ENCODE peak calls at places on chromosome 13, in eight cellular contexts. E is body of pancreas, Z is heart left ventricle, C is ovary, Y is Peyer's patch, Q is A549, F is right lobe of liver, W is IMR-90. L is an unnamed sample. For H3K4me1, the result is how much of the 10 kb centered on the place peaks cover.

GRCh38 chr13:20714161-20714560 is 10.7 kb downstream of the IL17D start:
- DNase-seq in E (no peak), Z (no peak), C (no peak), Y (no peak), Q (no peak), F (no peak), W (no peak), L (no peak)

GRCh38 chr13:75341025-75341424 is 140.9 kb downstream of the TBC1D4 start:
- DNase-seq in E (no peak), Z (no peak), C (no peak), Y (no peak), Q (no peak), F (no peak), W (no peak), L (no peak)

GRCh38 chr13:40161008-40161694 is 505.3 kb downstream of the FOXO1 start:
- DNase-seq in E (no peak), Z (no peak), C (no peak), Y (no peak), Q (no peak), F (no peak), W (no peak), L (no peak)

GRCh38 chr13:27270594-27271520 is at the start of gene RASL11A:
- DNase-seq in E (peak), Z (peak), C (peak), Y (peak), Q (peak), F (peak), W (peak), L (peak)

GRCh38 chr13:75485286-75486062 is 3.5 kb upstream of the TBC1D4 start:
- DNase-seq in E (no peak), Z (no peak), C (no peak), Y (no peak), Q (peak), F (no peak), W (peak), L (no peak)

GRCh38 chr13:39016789-39017188 is 21.1 kb downstream of the PROSER1 start:
- DNase-seq in E (peak), Z (no peak), C (no peak), Y (no peak), Q (peak), F (no peak), W (peak), L (no peak)

GRCh38 chr13:87680298-87680697 is 9.1 kb downstream of the SLITRK5 start:
- DNase-seq in E (no peak), Z (no peak), C (no peak), Y (no peak), Q (peak), F (no peak), W (no peak), L (no peak)

GRCh38 chr13:100176781-100177389 is 88.0 kb downstream of the PCCA start:
- DNase-seq in E (no peak), Z (no peak), C (no peak), Y (no peak), Q (no peak), F (no peak), W (peak), L (no peak)

GRCh38 chr13:39037410-39037879 is 444 bp downstream of the PROSER1 start:
- DNase-seq in E (no peak), Z (no peak), C (no peak), Y (no peak), Q (no peak), F (no peak), W (no peak), L (no peak)

GRCh38 chr13:59398661-59399060 is 765.1 kb downstream of the DIAPH3 start:
- DNase-seq in E (no peak), Z (no peak), C (no peak), Y (no peak), Q (no peak), F (no peak), W (no peak), L (no peak)

GRCh38 chr13:39330504-39330903 is 272.5 kb downstream of the LHFPL6 start:
- DNase-seq in E (no peak), Z (no peak), C (no peak), Y (no peak), Q (no peak), F (no peak), W (no peak), L (no peak)

GRCh38 chr13:26605845-26606244 is 48.4 kb downstream of the WASF3 start:
- DNase-seq in E (no peak), Z (no peak), C (no peak), Y (no peak), Q (peak), F (peak), W (no peak), L (no peak)

GRCh38 chr13:113947321-113948033 is 26.4 kb downstream of the C13orf46 start:
- DNase-seq in E (peak), Z (peak), C (peak), Y (peak), Q (peak), F (no peak), W (peak), L (peak)

GRCh38 chr13:37484056-37484455 is 114.5 kb downstream of the POSTN start:
- DNase-seq in E (no peak), Z (no peak), C (no peak), Y (no peak), Q (no peak), F (no peak), W (no peak), L (no peak)

GRCh38 chr13:106498571-106498970 is 36.9 kb downstream of the EFNB2 start:
- DNase-seq in E (no peak), Z (no peak), C (no peak), Y (no peak), Q (no peak), F (no peak), W (no peak), L (no peak)

GRCh38 chr13:106566682-106567420 is 1.1 kb downstream of the ARGLU1 start:
- DNase-seq in E (peak), Z (peak), C (peak), Y (no peak), Q (peak), F (peak), W (peak), L (peak)

DNA sequence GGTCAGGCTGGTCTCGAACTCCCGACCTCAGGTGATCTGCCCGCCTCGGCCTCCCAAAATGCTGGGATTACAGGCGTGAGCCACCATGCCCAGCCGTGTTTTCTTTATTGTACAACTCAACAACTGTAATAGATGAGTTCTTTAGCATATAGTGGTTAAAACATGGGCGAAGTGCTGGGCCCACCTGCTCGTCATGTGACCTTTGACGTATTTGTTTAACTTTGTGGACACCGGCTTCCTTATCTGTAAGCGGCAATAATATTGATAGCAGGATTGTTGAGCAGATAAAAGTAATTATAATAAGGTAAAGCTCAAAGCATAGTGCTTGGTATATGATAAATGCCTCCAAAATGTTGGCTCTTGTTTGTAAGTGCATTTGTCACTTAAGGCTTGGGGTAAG is 460.3 kb downstream of the KLF12 start:
- DNase-seq in E (no peak), Z (no peak), C (no peak), Y (peak), Q (no peak), F (no peak), W (no peak), L (no peak)
- H3K4me1 ChIP-seq in E (under half), Z (under half), C (under half), Y (under half), Q (under half), F (under half), W (under half), L (under half)

GRCh38 chr13:94601446-94602431 is at the start of gene GPR180:
- DNase-seq in E (peak), Z (peak), C (peak), Y (peak), Q (peak), F (peak), W (peak), L (peak)
- TF ChIP-seq POLR2A in E (peak), Z (no peak), C (peak), Y (peak), Q (peak), F (peak), W (peak), L (peak)

DNA sequence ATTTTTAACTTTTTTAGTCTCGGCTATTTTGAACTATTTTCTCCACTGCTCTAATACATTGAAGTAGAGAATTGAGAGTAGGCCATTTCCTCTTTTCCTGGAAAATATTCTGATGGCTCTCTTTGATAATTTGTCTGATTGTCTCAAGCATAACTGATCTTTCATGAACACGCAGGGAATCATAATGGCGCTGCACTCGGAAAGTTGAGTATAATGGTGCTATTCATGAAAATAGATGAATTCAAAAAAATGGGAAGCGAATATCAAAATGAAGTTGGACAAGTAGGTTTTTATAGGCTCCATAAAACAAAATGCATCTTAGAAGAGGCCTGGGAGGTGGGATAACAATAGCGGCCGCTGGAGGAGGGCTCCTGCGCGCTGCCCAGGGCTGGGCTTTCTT is 29.0 kb downstream of the COL4A2 start:
- DNase-seq in E (no peak), Z (no peak), C (no peak), Y (no peak), Q (no peak), F (no peak), W (no peak), L (no peak)
- H3K4me1 ChIP-seq in E (under half), Z (half or more), C (under half), Y (under half), Q (under half), F (under half), W (half or more), L (half or more)

GRCh38 chr13:98571955-98572662 is 4.8 kb downstream of the STK24 start:
- DNase-seq in E (no peak), Z (no peak), C (no peak), Y (peak), Q (no peak), F (no peak), W (peak), L (no peak)
- TF ChIP-seq POLR2A in E (no peak), Z (no peak), C (no peak), Y (peak), Q (no peak), F (no peak), W (no peak), L (no peak)

DNA sequence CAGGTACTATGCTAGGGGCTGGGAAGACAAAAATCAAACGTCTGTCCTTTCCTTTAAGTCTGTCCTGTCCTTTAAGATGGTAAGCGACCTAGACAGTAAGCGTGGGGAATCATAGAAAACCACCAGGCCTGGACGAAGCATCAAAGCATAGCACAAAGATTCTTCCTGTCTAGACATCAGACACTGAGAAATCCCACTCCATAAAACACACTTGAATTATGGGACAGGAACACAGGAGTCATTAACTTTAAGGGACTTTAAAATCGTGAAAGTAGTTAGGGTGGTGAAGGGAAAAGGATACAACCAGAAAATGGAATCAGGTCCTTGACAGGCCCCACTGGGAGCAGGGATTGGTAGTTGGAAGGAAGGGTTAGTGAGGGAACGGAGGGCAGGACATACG is 31.7 kb upstream of the C1QTNF9 start:
- DNase-seq in E (no peak), Z (no peak), C (peak), Y (no peak), Q (no peak), F (no peak), W (no peak), L (no peak)
- H3K4me1 ChIP-seq in E (under half), Z (under half), C (under half), Y (under half), Q (under half), F (under half), W (under half), L (under half)

GRCh38 chr13:23842406-23842805 is 46.8 kb downstream of the MIPEP start:
- DNase-seq in E (no peak), Z (no peak), C (no peak), Y (no peak), Q (no peak), F (no peak), W (no peak), L (no peak)

GRCh38 chr13:23848019-23848418 is 41.2 kb downstream of the MIPEP start:
- DNase-seq in E (no peak), Z (no peak), C (no peak), Y (no peak), Q (no peak), F (no peak), W (no peak), L (no peak)

GRCh38 chr13:23847545-23847944 is 41.7 kb downstream of the MIPEP start:
- DNase-seq in E (no peak), Z (no peak), C (no peak), Y (no peak), Q (no peak), F (no peak), W (no peak), L (no peak)

GRCh38 chr13:23844132-23844531 is 45.1 kb downstream of the MIPEP start:
- DNase-seq in E (no peak), Z (no peak), C (no peak), Y (no peak), Q (no peak), F (no peak), W (no peak), L (no peak)

DNA sequence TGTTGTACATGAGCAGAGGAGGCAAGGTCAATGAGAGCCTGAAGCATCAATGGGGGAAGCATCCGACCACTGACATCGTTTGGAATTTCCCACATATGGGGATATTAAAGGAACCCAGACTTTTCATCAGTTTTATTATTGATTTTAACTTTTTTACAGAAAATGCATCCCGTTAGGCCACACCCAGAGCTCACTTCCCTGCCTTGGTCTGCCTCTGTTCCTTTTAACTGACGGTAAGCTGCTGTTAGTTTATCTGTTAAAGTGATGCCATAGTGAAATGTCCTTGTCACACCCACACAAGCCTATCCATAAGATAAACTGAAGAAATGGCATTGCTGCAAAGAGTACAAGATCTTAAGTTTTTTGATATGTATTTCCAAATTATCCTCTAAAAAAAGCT is 43.9 kb downstream of the MIPEP start:
- DNase-seq in E (no peak), Z (no peak), C (no peak), Y (no peak), Q (no peak), F (no peak), W (no peak), L (no peak)
- TF ChIP-seq POLR2A in E (no peak), Z (no peak), C (no peak), Y (no peak), Q (no peak), F (no peak), W (no peak), L (no peak)

GRCh38 chr13:73900591-73900990 is 233.6 kb downstream of the KLF12 start:
- DNase-seq in E (no peak), Z (no peak), C (no peak), Y (no peak), Q (no peak), F (no peak), W (no peak), L (no peak)

GRCh38 chr13:73898276-73898675 is 235.9 kb downstream of the KLF12 start:
- DNase-seq in E (no peak), Z (no peak), C (no peak), Y (no peak), Q (no peak), F (no peak), W (no peak), L (no peak)

GRCh38 chr13:73901324-73902068 is 232.7 kb downstream of the KLF12 start:
- DNase-seq in E (no peak), Z (no peak), C (no peak), Y (no peak), Q (no peak), F (no peak), W (no peak), L (no peak)

GRCh38 chr13:73902296-73902695 is 231.9 kb downstream of the KLF12 start:
- DNase-seq in E (no peak), Z (no peak), C (no peak), Y (no peak), Q (no peak), F (no peak), W (no peak), L (no peak)

GRCh38 chr13:73898899-73899298 is 235.3 kb downstream of the KLF12 start:
- DNase-seq in E (no peak), Z (no peak), C (no peak), Y (no peak), Q (no peak), F (no peak), W (no peak), L (no peak)
- H3K4me1 ChIP-seq in E (under half), Z (under half), C (under half), Y (under half), Q (under half), F (under half), W (under half), L (under half)

GRCh38 chr13:112558696-112559418 is 29.1 kb downstream of the TUBGCP3 start:
- DNase-seq in E (no peak), Z (no peak), C (no peak), Y (no peak), Q (no peak), F (no peak), W (no peak), L (no peak)
- TF ChIP-seq POLR2A in E (no peak), Z (no peak), C (no peak), Y (no peak), Q (no peak), F (no peak), W (no peak), L (no peak)

DNA sequence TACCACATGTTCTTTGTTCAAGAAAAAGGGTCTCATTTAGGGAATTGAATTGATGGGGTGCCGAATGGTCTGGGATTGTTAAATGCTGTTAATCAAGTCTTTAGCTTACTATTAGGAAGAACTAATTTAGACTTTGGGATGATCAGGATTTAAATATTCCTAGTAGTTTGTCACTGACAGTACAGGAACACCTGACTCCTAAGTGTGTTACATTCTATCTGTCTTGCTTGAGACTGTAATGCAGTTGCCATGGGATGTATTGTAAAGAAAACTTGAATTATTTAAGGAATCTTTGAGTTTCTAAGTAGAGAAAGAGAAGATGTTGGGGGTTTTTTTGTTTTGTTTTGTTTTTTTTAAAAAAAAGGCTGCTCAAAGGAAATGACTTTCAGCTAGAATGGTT is 17.8 kb upstream of the KCTD4 start:
- DNase-seq in E (no peak), Z (no peak), C (no peak), Y (no peak), Q (no peak), F (no peak), W (no peak), L (no peak)
- H3K4me1 ChIP-seq in E (under half), Z (under half), C (under half), Y (under half), Q (under half), F (under half), W (under half), L (under half)

GRCh38 chr13:49441846-49442245 is 2.0 kb downstream of the CAB39L start:
- DNase-seq in E (no peak), Z (no peak), C (no peak), Y (no peak), Q (no peak), F (no peak), W (peak), L (no peak)

GRCh38 chr13:49446473-49446872 is 2.4 kb downstream of the SETDB2 start:
- DNase-seq in E (no peak), Z (no peak), C (no peak), Y (no peak), Q (no peak), F (no peak), W (no peak), L (no peak)

GRCh38 chr13:49443327-49443688 is 556 bp downstream of the CAB39L start:
- DNase-seq in E (no peak), Z (no peak), C (no peak), Y (no peak), Q (peak), F (no peak), W (peak), L (no peak)

GRCh38 chr13:49443689-49444516 is at the start of the genes CAB39L and SETDB2:
- DNase-seq in E (peak), Z (peak), C (peak), Y (peak), Q (peak), F (peak), W (peak), L (peak)

GRCh38 chr13:49444517-49445395 is 682 bp downstream of the SETDB2 start:
- DNase-seq in E (peak), Z (no peak), C (no peak), Y (no peak), Q (peak), F (no peak), W (peak), L (no peak)
- TF ChIP-seq POLR2A in E (no peak), Z (no peak), C (peak), Y (no peak), Q (no peak), F (peak), W (no peak), L (peak)

L was measured in tibial nerve.